ENCODE peak calls at places on chromosomes 11 and 22, in five cellular contexts. P is AG09309, U is keratinocyte, M is lower leg skin, G is fibroblast of lung. I is an unnamed sample.

GRCh38 chr11:73257342-73258103 is 14.6 kb upstream of the P2RY6 start:
- DNase-seq in P (peak; percentile 89), U (no peak), M (peak; percentile 83), G (peak; percentile 81), I (peak; percentile 73)

GRCh38 chr11:30314625-30315024 is 8.3 kb upstream of the ARL14EP start:
- DNase-seq in P (no peak), U (no peak), M (no peak), G (peak; percentile 22), I (peak; percentile 7)

GRCh38 chr11:124301482-124301881 is 12.3 kb downstream of the OR8D1 start:
- DNase-seq in P (no peak), U (no peak), M (no peak), G (peak; percentile 80), I (no peak)

GRCh38 chr11:63813035-63813562 is at the start of gene SPINDOC:
- DNase-seq in P (no peak), U (no peak), M (peak; percentile 93), G (peak; percentile 60), I (no peak)

GRCh38 chr11:87466228-87466627 is 428.5 kb downstream of the TMEM135 start:
- DNase-seq in P (peak; percentile 17), U (no peak), M (no peak), G (peak; percentile 39), I (peak; percentile 45)

GRCh38 chr22:42939941-42940653 is 74.9 kb downstream of the PACSIN2 start:
- DNase-seq in P (no peak), U (no peak), M (no peak), G (peak; percentile 69), I (peak; percentile 74)

GRCh38 chr11:18743365-18743764 is 17.4 kb upstream of the IGSF22 start:
- DNase-seq in P (no peak), U (no peak), M (no peak), G (no peak), I (no peak)

GRCh38 chr22:43796567-43796966 is 15.5 kb downstream of the EFCAB6 start:
- DNase-seq in P (peak; percentile 53), U (no peak), M (no peak), G (peak; percentile 72), I (peak; percentile 11)

GRCh38 chr11:43123443-43123842 is 188.4 kb upstream of the API5 start:
- DNase-seq in P (no peak), U (no peak), M (no peak), G (no peak), I (no peak)

GRCh38 chr11:59611570-59612565 is 3.7 kb downstream of the OSBP start:
- DNase-seq in P (no peak), U (no peak), M (no peak), G (no peak), I (no peak)

GRCh38 chr22:44620129-44620840 is 81.7 kb upstream of the PRR5 start:
- DNase-seq in P (no peak), U (no peak), M (peak; percentile 91), G (peak; percentile 55), I (peak; percentile 16)

GRCh38 chr11:30478923-30479322 is 107.2 kb downstream of the MPPED2 start:
- DNase-seq in P (no peak), U (no peak), M (no peak), G (no peak), I (no peak)

GRCh38 chr11:64996710-64997380 is at the start of gene BATF2:
- DNase-seq in P (peak; percentile 28), U (no peak), M (peak; percentile 92), G (peak; percentile 87), I (no peak)

GRCh38 chr11:12232160-12232559 is 121.8 kb downstream of the MICAL2 start:
- DNase-seq in P (no peak), U (no peak), M (no peak), G (no peak), I (no peak)

GRCh38 chr22:26599505-26599904 is 9.6 kb upstream of the TPST2 start:
- DNase-seq in P (no peak), U (no peak), M (no peak), G (no peak), I (no peak)

GRCh38 chr22:32528984-32529982 is 54.7 kb downstream of the FBXO7 start:
- DNase-seq in P (peak; percentile 54), U (peak; percentile 26), M (peak; percentile 97), G (peak; percentile 90), I (peak; percentile 40)

GRCh38 chr11:10414659-10415058 is 40.4 kb upstream of the AMPD3 start:
- DNase-seq in P (no peak), U (no peak), M (no peak), G (peak; percentile 19), I (no peak)

GRCh38 chr22:43745783-43746356 is 66.2 kb downstream of the EFCAB6 start:
- DNase-seq in P (no peak), U (no peak), M (no peak), G (no peak), I (no peak)

GRCh38 chr11:35786918-35787557 is 124.5 kb downstream of the TRIM44 start:
- DNase-seq in P (no peak), U (no peak), M (no peak), G (peak; percentile 57), I (no peak)

GRCh38 chr22:22156716-22157499 is 87.7 kb upstream of the VPREB1 start:
- DNase-seq in P (peak; percentile 25), U (peak; percentile 25), M (no peak), G (peak; percentile 73), I (peak; percentile 20)
- H3K4me3 ChIP-seq in P (no peak overlapping the region), U (no peak overlapping the region), M (no peak overlapping the region), G (no peak overlapping the region), I (no peak overlapping the region)

DNA sequence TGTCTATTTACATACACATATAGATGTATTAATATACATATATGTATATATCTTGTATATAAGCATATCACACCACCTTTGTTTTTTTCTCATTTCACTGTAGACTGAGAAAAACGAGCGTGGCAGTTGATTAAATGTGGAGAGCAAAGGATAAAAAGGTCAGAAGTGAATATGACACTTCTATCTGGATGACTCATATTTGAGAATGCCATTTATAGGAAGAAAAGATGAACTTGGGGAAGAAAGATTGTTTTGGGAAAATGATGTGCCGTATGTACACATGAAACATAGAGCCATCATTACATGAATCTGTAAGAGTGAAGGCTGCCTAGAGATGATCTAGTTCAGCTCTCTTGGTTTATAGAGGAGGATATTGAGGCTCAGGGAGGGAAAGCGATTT is 28.7 kb downstream of the AMOTL1 start:
- DNase-seq in P (no peak), U (no peak), M (no peak), G (no peak), I (no peak)
- H3K4me3 ChIP-seq in P (no peak overlapping the region), U (no peak overlapping the region), M (no peak overlapping the region), G (no peak overlapping the region), I (no peak overlapping the region)

DNA sequence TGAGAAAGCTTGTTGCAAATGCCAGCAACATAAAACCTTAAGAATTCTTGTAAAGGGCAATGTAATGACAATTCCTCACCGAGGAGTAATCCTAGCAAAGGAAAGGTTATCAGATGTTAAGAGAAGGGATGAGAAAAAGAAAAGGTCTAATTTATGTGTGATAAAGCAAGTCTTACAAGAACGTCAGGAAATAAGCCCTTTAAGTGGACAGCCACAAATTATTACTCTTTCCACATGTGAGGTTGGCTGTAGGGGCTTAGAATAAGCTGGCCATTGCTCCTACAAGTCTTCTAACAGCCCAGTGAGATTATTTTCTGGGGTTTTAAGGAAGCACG is 9.3 kb downstream of the LAYN start:
- DNase-seq in P (no peak), U (no peak), M (no peak), G (no peak), I (no peak)
- H3K4me3 ChIP-seq in P (no peak overlapping the region), U (no peak overlapping the region), M (no peak overlapping the region), G (no peak overlapping the region), I (no peak overlapping the region)

GRCh38 chr22:37245740-37246139 is 1.7 kb upstream of the RAC2 start:
- DNase-seq in P (no peak), U (no peak), M (no peak), G (no peak), I (no peak)
- H3K4me3 ChIP-seq in P (no peak overlapping the region), U (no peak overlapping the region), M (no peak overlapping the region), G (no peak overlapping the region), I (no peak overlapping the region)

GRCh38 chr11:267491-267994 is 10.7 kb upstream of the NLRP6 start:
- DNase-seq in P (no peak), U (no peak), M (peak; percentile 94), G (no peak), I (no peak)
- H3K4me3 ChIP-seq in P (no peak overlapping the region), U (peak overlapping the region; percentile 34), M (no peak overlapping the region), G (no peak overlapping the region), I (no peak overlapping the region)

GRCh38 chr11:118924591-118925585 is 838 bp downstream of the BCL9L start:
- DNase-seq in P (no peak), U (no peak), M (peak; percentile 95), G (peak; percentile 31), I (no peak)

GRCh38 chr11:118923721-118924587 is 1.8 kb downstream of the BCL9L start:
- DNase-seq in P (no peak), U (no peak), M (no peak), G (no peak), I (no peak)

GRCh38 chr11:118921121-118921928 is 4.4 kb downstream of the BCL9L start:
- DNase-seq in P (no peak), U (no peak), M (peak; percentile 95), G (peak; percentile 97), I (peak; percentile 80)

GRCh38 chr11:118922745-118923627 is 2.7 kb downstream of the BCL9L start:
- DNase-seq in P (no peak), U (no peak), M (no peak), G (no peak), I (no peak)

DNA sequence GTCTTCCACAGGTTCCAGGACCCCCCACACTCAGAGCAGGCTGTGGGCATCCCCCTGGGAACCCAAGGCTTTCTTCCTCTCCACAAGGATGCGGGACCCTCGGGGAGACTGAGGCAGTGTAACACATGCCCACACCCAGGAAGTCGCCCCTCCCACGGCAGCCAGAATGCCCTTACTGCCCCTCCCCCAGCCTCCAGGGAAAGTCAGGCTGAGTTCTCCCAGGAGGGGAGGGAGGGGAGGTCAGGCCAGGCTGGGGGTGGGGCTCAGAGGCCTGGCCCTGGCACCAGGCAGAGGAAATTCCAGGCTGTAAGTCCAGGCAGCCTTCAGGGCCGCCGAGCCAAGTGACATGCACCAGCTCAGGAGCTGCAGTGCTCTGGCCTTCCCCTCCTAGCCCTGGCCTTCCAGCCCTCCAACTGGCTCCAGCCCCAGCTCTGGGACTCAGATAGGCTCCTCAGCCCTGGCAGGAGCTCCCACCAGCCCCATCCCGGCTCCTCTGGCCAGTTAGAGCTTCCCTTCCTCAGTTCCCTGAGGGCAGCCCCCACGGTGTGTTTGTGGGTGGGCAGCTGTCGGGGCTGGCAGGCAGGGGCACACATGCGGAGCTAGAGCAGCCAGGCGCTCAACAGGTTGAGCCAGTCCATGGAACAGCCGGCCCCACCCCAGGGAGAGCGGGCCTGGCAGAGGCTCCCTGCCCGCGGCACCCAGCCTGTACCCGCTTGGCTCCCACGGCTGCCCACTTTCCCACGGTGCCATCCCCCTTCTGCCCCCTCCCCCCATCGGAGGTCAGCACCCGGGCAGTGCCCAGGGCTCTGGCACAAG is 3.6 kb downstream of the BCL9L start:
- DNase-seq in P (no peak), U (no peak), M (peak; percentile 95), G (peak; percentile 87), I (no peak)
- H3K4me3 ChIP-seq in P (peak overlapping the region; percentile 99), U (peak overlapping the region; percentile 75), M (peak overlapping the region; percentile 17), G (peak overlapping the region; percentile 89), I (peak overlapping the region; percentile 100)

I was measured in skeletal muscle cell.